ENCODE peak calls at places on chromosomes 16 and 17, in nine cellular contexts. One of them, this sample, is unnamed.

GRCh38 chr17:49388290-49388640 is 26.2 kb upstream of the ZNF652 start:
- DNase-seq in ovary: no peak
- DNase-seq in AG08396: no peak
- DNase-seq in right atrium auricular region: no peak
- DNase-seq in stimulated activated CD4-positive, alpha-beta T cell treated with anti-CD3 and anti-CD28 coated beads, Interleukin-2, amount 100 ng/mL, for 48 hours: no peak
- DNase-seq in AG08395: no peak
- DNase-seq in NCI-H2171 treated with DMSO at 0.1 percent for 48 hours: no peak
- DNase-seq in H9: no peak
- DNase-seq in HT1080: no peak
- DNase-seq in this sample: no peak

GRCh38 chr17:30716461-30717289 is 107.8 kb downstream of the CRLF3 start:
- DNase-seq in AG08395: no peak
- DNase-seq in H9: peak; percentile 56
- DNase-seq in stimulated activated CD4-positive, alpha-beta T cell treated with anti-CD3 and anti-CD28 coated beads, Interleukin-2, amount 100 ng/mL, for 48 hours: no peak
- DNase-seq in ovary: no peak
- DNase-seq in HT1080: peak; percentile 31
- DNase-seq in right atrium auricular region: no peak
- DNase-seq in NCI-H2171 treated with DMSO at 0.1 percent for 48 hours: peak; percentile 15
- DNase-seq in AG08396: no peak
- DNase-seq in this sample: peak; percentile 22

GRCh38 chr17:43860927-43861622 is 14.1 kb downstream of the CD300LG start:
- DNase-seq in H9: no peak
- DNase-seq in NCI-H2171 treated with DMSO at 0.1 percent for 48 hours: no peak
- DNase-seq in HT1080: no peak
- DNase-seq in ovary: peak; percentile 48
- DNase-seq in AG08395: no peak
- DNase-seq in AG08396: no peak
- DNase-seq in right atrium auricular region: no peak
- DNase-seq in stimulated activated CD4-positive, alpha-beta T cell treated with anti-CD3 and anti-CD28 coated beads, Interleukin-2, amount 100 ng/mL, for 48 hours: no peak
- DNase-seq in this sample: no peak

GRCh38 chr17:3892095-3892998 is 506 bp downstream of the CAMKK1 start:
- DNase-seq in NCI-H2171 treated with DMSO at 0.1 percent for 48 hours: peak; percentile 64
- DNase-seq in H9: peak; percentile 74
- DNase-seq in ovary: peak; percentile 86
- DNase-seq in AG08395: peak; percentile 79
- DNase-seq in AG08396: peak; percentile 83
- DNase-seq in stimulated activated CD4-positive, alpha-beta T cell treated with anti-CD3 and anti-CD28 coated beads, Interleukin-2, amount 100 ng/mL, for 48 hours: peak; percentile 44
- DNase-seq in HT1080: peak; percentile 93
- DNase-seq in right atrium auricular region: peak; percentile 90
- DNase-seq in this sample: peak; percentile 72

GRCh38 chr17:40095944-40096791 is 4.2 kb downstream of the NR1D1 start:
- DNase-seq in AG08395: no peak
- DNase-seq in stimulated activated CD4-positive, alpha-beta T cell treated with anti-CD3 and anti-CD28 coated beads, Interleukin-2, amount 100 ng/mL, for 48 hours: peak; percentile 64
- DNase-seq in HT1080: no peak
- DNase-seq in right atrium auricular region: no peak
- DNase-seq in AG08396: no peak
- DNase-seq in H9: no peak
- DNase-seq in NCI-H2171 treated with DMSO at 0.1 percent for 48 hours: no peak
- DNase-seq in ovary: peak; percentile 44
- DNase-seq in this sample: no peak

GRCh38 chr16:80759419-80760162 is 44.8 kb downstream of the CDYL2 start:
- DNase-seq in AG08395: no peak
- DNase-seq in right atrium auricular region: no peak
- DNase-seq in HT1080: no peak
- DNase-seq in ovary: no peak
- DNase-seq in AG08396: no peak
- DNase-seq in H9: no peak
- DNase-seq in stimulated activated CD4-positive, alpha-beta T cell treated with anti-CD3 and anti-CD28 coated beads, Interleukin-2, amount 100 ng/mL, for 48 hours: no peak
- DNase-seq in NCI-H2171 treated with DMSO at 0.1 percent for 48 hours: no peak
- DNase-seq in this sample: no peak

GRCh38 chr17:39750131-39751015 is 12.6 kb downstream of the GRB7 start:
- DNase-seq in HT1080: no peak
- DNase-seq in stimulated activated CD4-positive, alpha-beta T cell treated with anti-CD3 and anti-CD28 coated beads, Interleukin-2, amount 100 ng/mL, for 48 hours: no peak
- DNase-seq in ovary: no peak
- DNase-seq in H9: peak; percentile 49
- DNase-seq in NCI-H2171 treated with DMSO at 0.1 percent for 48 hours: no peak
- DNase-seq in right atrium auricular region: no peak
- DNase-seq in AG08396: no peak
- DNase-seq in AG08395: no peak
- DNase-seq in this sample: peak; percentile 43

GRCh38 chr16:30700971-30701370 is 2.0 kb downstream of the SRCAP start:
- DNase-seq in AG08396: no peak
- DNase-seq in AG08395: no peak
- DNase-seq in stimulated activated CD4-positive, alpha-beta T cell treated with anti-CD3 and anti-CD28 coated beads, Interleukin-2, amount 100 ng/mL, for 48 hours: no peak
- DNase-seq in right atrium auricular region: no peak
- DNase-seq in H9: no peak
- DNase-seq in HT1080: no peak
- DNase-seq in ovary: no peak
- DNase-seq in NCI-H2171 treated with DMSO at 0.1 percent for 48 hours: no peak
- DNase-seq in this sample: no peak